ENCODE peak calls at places on chromosome 20, in ten cellular contexts. U is pancreas, P is lung, E is body of pancreas, Q is heart right ventricle, C is ovary, G is cardiac muscle cell, H is psoas muscle, O is IMR-90, F is stomach. N is an unnamed sample.

GRCh38 chr20:60785817-60786216 is 466.2 kb upstream of the CDH4 start:
- DNase-seq in U (no peak), P (no peak), E (no peak), Q (no peak), C (no peak), G (no peak), H (no peak), O (no peak), F (no peak), N (no peak)

GRCh38 chr20:12040261-12040660 is 122.6 kb downstream of the BTBD3 start:
- DNase-seq in U (no peak), P (no peak), E (no peak), Q (no peak), C (no peak), G (no peak), H (no peak), O (no peak), F (no peak), N (no peak)

GRCh38 chr20:1122388-1123315 is 4.2 kb downstream of the PSMF1 start:
- DNase-seq in U (no peak), P (peak; percentile 60), E (peak; percentile 68), Q (peak; percentile 33), C (no peak), G (peak; percentile 71), H (peak; percentile 31), O (peak; percentile 57), F (peak; percentile 64), N (peak; percentile 58)

GRCh38 chr20:40563296-40563950 is 125.6 kb downstream of the MAFB start:
- DNase-seq in U (no peak), P (peak; percentile 79), E (peak; percentile 38), Q (peak; percentile 33), C (no peak), G (peak; percentile 79), H (peak; percentile 21), O (no peak), F (peak; percentile 71), N (peak; percentile 94)

GRCh38 chr20:44610313-44610965 is 28.1 kb downstream of the PKIG start:
- DNase-seq in U (no peak), P (no peak), E (no peak), Q (no peak), C (no peak), G (no peak), H (no peak), O (no peak), F (no peak), N (no peak)

GRCh38 chr20:8457978-8458377 is 325.9 kb downstream of the PLCB1 start:
- DNase-seq in U (no peak), P (no peak), E (no peak), Q (no peak), C (no peak), G (no peak), H (no peak), O (no peak), F (no peak), N (no peak)

GRCh38 chr20:20364016-20364746 is 3.7 kb upstream of the INSM1 start:
- DNase-seq in U (no peak), P (no peak), E (no peak), Q (no peak), C (no peak), G (no peak), H (no peak), O (no peak), F (no peak), N (no peak)

GRCh38 chr20:8094415-8094818 is 37.6 kb upstream of the PLCB1 start:
- DNase-seq in U (no peak), P (peak; percentile 68), E (peak; percentile 84), Q (peak; percentile 22), C (peak; percentile 85), G (peak; percentile 97), H (peak; percentile 29), O (peak; percentile 22), F (peak; percentile 80), N (peak; percentile 16)

GRCh38 chr20:33674294-33675126 is at the start of gene NECAB3:
- DNase-seq in U (peak; percentile 95), P (peak; percentile 75), E (peak; percentile 87), Q (peak; percentile 86), C (peak; percentile 87), G (peak; percentile 79), H (peak; percentile 87), O (peak; percentile 59), F (peak; percentile 90), N (peak; percentile 93)

GRCh38 chr20:40606237-40606636 is 82.8 kb downstream of the MAFB start:
- DNase-seq in U (no peak), P (no peak), E (no peak), Q (no peak), C (no peak), G (no peak), H (no peak), O (no peak), F (no peak), N (no peak)

GRCh38 chr20:32067234-32067821 is 15.3 kb downstream of the HCK start:
- DNase-seq in U (no peak), P (no peak), E (no peak), Q (no peak), C (no peak), G (peak; percentile 49), H (no peak), O (peak; percentile 89), F (no peak), N (no peak)

GRCh38 chr20:41047279-41047974 is 18.8 kb downstream of the TOP1 start:
- DNase-seq in U (no peak), P (no peak), E (no peak), Q (no peak), C (no peak), G (no peak), H (no peak), O (no peak), F (no peak), N (no peak)

GRCh38 chr20:7742479-7742878 is 197.8 kb downstream of the HAO1 start:
- DNase-seq in U (no peak), P (no peak), E (peak; percentile 68), Q (no peak), C (no peak), G (peak; percentile 72), H (no peak), O (peak; percentile 64), F (peak; percentile 29), N (no peak)

GRCh38 chr20:61193164-61193563 is 58.9 kb upstream of the CDH4 start:
- DNase-seq in U (no peak), P (no peak), E (no peak), Q (no peak), C (no peak), G (no peak), H (no peak), O (no peak), F (no peak), N (no peak)

GRCh38 chr20:46351357-46352058 is 43.2 kb upstream of the CDH22 start:
- DNase-seq in U (no peak), P (no peak), E (no peak), Q (no peak), C (no peak), G (no peak), H (no peak), O (no peak), F (no peak), N (no peak)

DNA sequence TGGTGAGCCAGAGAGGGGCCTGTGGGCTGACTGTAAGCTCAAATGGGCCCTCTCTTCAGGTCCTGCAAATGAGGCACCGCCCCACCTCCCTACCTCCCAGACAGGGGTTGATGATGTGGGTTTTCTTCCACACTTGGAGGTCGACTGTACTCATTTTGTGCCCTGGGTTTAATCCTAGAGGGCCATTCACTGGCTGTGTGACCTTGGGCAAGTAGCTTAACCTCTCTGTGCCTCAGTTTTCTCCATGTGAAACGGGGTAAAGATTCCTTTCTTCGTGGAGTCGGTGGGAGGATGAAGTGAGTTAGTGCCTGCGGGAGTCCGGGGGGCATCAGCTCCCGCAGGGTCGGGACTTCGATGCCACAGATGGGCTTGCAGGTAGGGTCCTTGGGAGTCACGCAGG is 23.9 kb downstream of the ZBP1 start:
- DNase-seq in U (no peak), P (no peak), E (no peak), Q (peak; percentile 2), C (no peak), G (no peak), H (no peak), O (no peak), F (no peak), N (no peak)
- H3K4me3 ChIP-seq in U (no peak overlapping the region), P (no peak overlapping the region), E (no peak overlapping the region), Q (no peak overlapping the region), C (no peak overlapping the region), G (no peak overlapping the region), H (no peak overlapping the region), O (no peak overlapping the region), F (no peak overlapping the region), N (no peak overlapping the region)

GRCh38 chr20:57659789-57660509 is 39.7 kb upstream of the ZBP1 start:
- DNase-seq in U (peak; percentile 46), P (no peak), E (peak; percentile 4), Q (no peak), C (peak; percentile 5), G (no peak), H (no peak), O (no peak), F (peak; percentile 18), N (peak; percentile 1)
- TF ChIP-seq CTCF in U (no peak), P (no peak), E (no peak), Q (no peak), C (no peak), G (no peak), H (no peak), O (no peak), F (no peak), N (no peak)

DNA sequence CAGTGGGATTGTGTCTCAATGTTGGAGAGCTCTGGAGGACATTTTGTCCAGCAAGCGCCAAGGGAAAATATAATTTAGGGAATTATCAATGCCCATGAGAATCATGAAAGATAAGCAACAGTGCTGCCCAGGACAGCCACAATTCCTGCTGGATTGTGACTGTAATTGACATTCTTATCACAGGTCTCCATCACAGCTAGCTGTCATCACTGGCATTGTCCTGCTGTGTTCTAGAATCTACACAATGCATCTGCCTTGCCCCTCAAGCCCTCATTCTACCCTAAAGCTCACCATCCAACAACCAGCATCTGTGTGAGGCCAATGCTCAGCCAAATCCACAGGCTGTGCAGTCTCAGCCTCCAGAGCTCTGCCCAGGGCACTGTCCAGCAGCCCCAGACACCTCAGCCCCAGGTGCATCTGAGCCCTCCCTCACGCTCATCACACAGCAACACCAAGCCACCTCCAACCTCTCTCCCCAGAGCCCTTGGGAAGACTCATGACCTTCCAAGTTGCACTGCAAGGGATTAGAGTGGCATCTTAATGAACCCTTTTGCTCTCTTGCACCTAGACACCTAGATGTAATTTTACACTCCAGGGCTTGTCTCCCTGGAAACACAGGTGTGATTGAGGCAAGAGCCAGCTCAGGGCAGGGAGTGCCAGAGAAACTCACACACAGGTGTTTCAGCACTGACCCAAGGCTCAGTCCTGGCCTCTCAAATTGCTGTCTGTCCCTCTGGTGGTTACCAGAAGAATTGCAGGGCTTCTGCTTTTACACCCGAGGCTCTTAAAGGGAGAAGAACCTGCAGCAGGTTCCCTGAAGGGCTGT is 85.2 kb upstream of the PHACTR3 start:
- DNase-seq in U (no peak), P (no peak), E (peak; percentile 60), Q (no peak), C (no peak), G (peak; percentile 61), H (no peak), O (peak; percentile 47), F (peak; percentile 37), N (peak; percentile 42)
- H3K4me1 ChIP-seq in U (no peaks in the 10 kb centered on the region), P (no peaks in the 10 kb centered on the region), E (no peaks in the 10 kb centered on the region), Q (no peaks in the 10 kb centered on the region), C (no peaks in the 10 kb centered on the region), G (no peaks in the 10 kb centered on the region), H (no peaks in the 10 kb centered on the region), O (no peaks in the 10 kb centered on the region), F (no peaks in the 10 kb centered on the region), N (no peaks in the 10 kb centered on the region)

DNA sequence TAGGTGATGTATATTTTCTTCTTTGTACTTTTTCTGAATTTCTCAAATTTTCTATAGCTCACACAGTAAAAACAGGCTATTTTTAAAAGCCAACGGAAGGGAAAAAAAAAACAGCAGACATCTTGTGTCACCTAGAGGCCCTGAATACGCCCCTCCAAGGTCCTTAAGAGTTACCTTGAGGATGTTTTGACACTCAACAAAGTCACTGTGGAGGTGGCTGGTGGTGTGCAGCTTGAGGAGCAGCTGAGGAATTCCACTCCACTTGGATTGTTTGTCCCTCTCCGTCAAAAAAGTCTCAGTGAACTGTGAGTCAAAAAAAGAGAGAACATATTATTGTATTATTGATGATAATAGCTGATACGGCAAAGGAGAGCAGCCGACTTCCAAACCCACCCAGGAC is 14.7 kb downstream of the TRPC4AP start:
- DNase-seq in U (no peak), P (no peak), E (no peak), Q (no peak), C (no peak), G (no peak), H (no peak), O (no peak), F (no peak), N (no peak)
- H3K4me3 ChIP-seq in U (no peak overlapping the region), P (no peak overlapping the region), E (no peak overlapping the region), Q (no peak overlapping the region), C (no peak overlapping the region), G (no peak overlapping the region), H (no peak overlapping the region), O (no peak overlapping the region), F (no peak overlapping the region), N (no peak overlapping the region)

N was measured in mucosa of descending colon.